ENCODE peak calls at places on chromosomes 7 and 10, in five cellular contexts. One of them, this sample, is unnamed. For H3K4me1, the result is how much of the 10 kb centered on the place peaks cover.

GRCh38 chr7:155291045-155291530 is 6.6 kb upstream of the INSIG1 start:
- DNase-seq in A549: peak
- DNase-seq in uterus: no peak
- DNase-seq in endodermal cell: no peak
- DNase-seq in testis: no peak
- DNase-seq in this sample: peak

GRCh38 chr10:77970869-77971803 is 44.6 kb upstream of the DLG5 start:
- DNase-seq in A549: peak
- DNase-seq in endodermal cell: no peak
- DNase-seq in testis: peak
- DNase-seq in uterus: peak
- DNase-seq in this sample: peak

GRCh38 chr10:86941991-86942421 is 15.4 kb downstream of the MMRN2 start:
- DNase-seq in endodermal cell: no peak
- DNase-seq in uterus: no peak
- DNase-seq in testis: no peak
- DNase-seq in A549: no peak
- DNase-seq in this sample: no peak

GRCh38 chr10:127943336-127943910 is 36.5 kb downstream of the PTPRE start:
- DNase-seq in uterus: no peak
- DNase-seq in A549: no peak
- DNase-seq in testis: no peak
- DNase-seq in endodermal cell: no peak
- DNase-seq in this sample: no peak

GRCh38 chr10:24357344-24358021 is 148.5 kb downstream of the KIAA1217 start:
- DNase-seq in uterus: no peak
- DNase-seq in testis: no peak
- DNase-seq in A549: no peak
- DNase-seq in endodermal cell: no peak
- DNase-seq in this sample: no peak

GRCh38 chr7:94391716-94392390 is 2.8 kb upstream of the COL1A2 start:
- DNase-seq in testis: peak
- DNase-seq in uterus: peak
- DNase-seq in endodermal cell: peak
- DNase-seq in A549: no peak
- DNase-seq in this sample: peak

GRCh38 chr7:130831817-130832481 is 97.9 kb upstream of the KLF14 start:
- DNase-seq in endodermal cell: no peak
- DNase-seq in uterus: no peak
- DNase-seq in A549: peak
- DNase-seq in testis: no peak
- DNase-seq in this sample: peak

GRCh38 chr7:665251-665650 is 61.2 kb upstream of the DNAAF5 start:
- DNase-seq in testis: peak
- DNase-seq in A549: no peak
- DNase-seq in uterus: peak
- DNase-seq in endodermal cell: peak
- DNase-seq in this sample: peak

GRCh38 chr10:58781873-58782488 is 269.3 kb downstream of the BICC1 start:
- DNase-seq in A549: peak
- DNase-seq in endodermal cell: no peak
- DNase-seq in uterus: no peak
- DNase-seq in testis: no peak
- DNase-seq in this sample: peak

GRCh38 chr10:65793738-65794425 is 1132.0 kb upstream of the LRRTM3 start:
- DNase-seq in testis: no peak
- DNase-seq in uterus: no peak
- DNase-seq in endodermal cell: no peak
- DNase-seq in A549: peak
- DNase-seq in this sample: no peak

GRCh38 chr10:96556003-96556402 is 30.8 kb downstream of the TM9SF3 start:
- DNase-seq in testis: no peak
- DNase-seq in uterus: no peak
- DNase-seq in endodermal cell: peak
- DNase-seq in A549: no peak
- DNase-seq in this sample: peak

GRCh38 chr10:32308027-32308603 is 38.8 kb downstream of the EPC1 start:
- DNase-seq in endodermal cell: no peak
- DNase-seq in A549: no peak
- DNase-seq in uterus: no peak
- DNase-seq in testis: no peak
- DNase-seq in this sample: no peak

DNA sequence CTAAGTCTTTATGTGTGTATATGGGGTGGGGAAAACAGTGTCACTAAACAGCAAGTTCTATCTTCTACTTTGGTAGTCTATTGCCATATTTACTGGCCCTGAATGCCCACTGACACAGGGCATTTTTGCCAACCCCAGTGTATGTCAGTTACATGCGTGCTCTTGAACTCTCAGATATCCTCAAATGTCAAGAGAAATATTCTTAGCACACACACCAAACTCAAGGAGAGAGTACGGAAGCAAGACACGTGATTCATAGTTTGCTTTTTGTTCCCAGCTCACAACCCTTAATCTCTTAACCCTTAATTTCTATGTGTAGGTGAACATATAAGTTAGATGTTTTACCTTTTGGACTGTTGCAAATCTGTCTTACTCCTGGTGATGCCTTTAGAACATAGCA is 39.3 kb downstream of the EPC1 start:
- DNase-seq in endodermal cell: no peak
- DNase-seq in A549: no peak
- DNase-seq in uterus: no peak
- DNase-seq in testis: no peak
- DNase-seq in this sample: no peak
- H3K4me1 ChIP-seq in endodermal cell: under half
- H3K4me1 ChIP-seq in A549: under half
- H3K4me1 ChIP-seq in uterus: under half
- H3K4me1 ChIP-seq in testis: under half
- H3K4me1 ChIP-seq in this sample: under half

DNA sequence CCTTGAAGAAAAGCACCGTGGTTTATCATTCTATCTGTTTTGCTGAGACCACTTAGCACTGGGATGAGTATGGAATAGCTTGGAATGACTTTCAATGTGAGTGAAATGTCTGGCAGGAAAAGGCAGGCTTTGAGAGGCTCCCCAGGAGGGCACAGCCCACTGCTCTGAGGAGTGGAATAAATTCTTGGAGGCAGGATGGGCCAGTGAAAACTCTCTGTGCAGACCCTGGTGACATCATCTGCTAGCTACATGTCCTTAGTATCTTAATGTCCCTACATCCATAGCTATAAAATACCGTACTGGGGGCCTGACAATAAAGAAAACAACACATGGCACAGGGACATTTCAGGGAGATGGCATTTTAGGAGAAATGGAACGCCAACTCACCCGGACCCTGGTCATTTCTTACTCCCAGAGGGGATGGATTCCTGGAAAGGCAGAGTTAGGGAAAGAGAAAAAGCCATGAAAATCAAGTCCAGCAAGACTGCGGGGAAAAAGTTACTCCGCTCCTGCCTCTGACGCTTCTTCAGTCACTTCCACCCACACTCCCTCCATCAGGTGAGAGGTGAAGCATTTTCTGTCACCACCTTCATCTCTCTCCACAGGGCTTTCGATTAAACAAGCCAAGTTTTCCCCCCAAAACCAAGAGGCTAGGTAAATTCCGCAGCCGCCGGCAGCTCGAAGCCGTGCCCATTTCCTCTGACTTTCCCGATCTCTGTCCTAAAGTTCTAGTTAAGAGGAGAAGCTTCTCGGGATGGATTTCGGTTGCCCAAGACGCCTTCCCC is 974 bp downstream of the ZNF239 start:
- DNase-seq in uterus: no peak
- DNase-seq in endodermal cell: peak
- DNase-seq in testis: no peak
- DNase-seq in A549: no peak
- DNase-seq in this sample: no peak
- H3K4me1 ChIP-seq in uterus: under half
- H3K4me1 ChIP-seq in endodermal cell: under half
- H3K4me1 ChIP-seq in testis: under half
- H3K4me1 ChIP-seq in A549: under half
- H3K4me1 ChIP-seq in this sample: under half

DNA sequence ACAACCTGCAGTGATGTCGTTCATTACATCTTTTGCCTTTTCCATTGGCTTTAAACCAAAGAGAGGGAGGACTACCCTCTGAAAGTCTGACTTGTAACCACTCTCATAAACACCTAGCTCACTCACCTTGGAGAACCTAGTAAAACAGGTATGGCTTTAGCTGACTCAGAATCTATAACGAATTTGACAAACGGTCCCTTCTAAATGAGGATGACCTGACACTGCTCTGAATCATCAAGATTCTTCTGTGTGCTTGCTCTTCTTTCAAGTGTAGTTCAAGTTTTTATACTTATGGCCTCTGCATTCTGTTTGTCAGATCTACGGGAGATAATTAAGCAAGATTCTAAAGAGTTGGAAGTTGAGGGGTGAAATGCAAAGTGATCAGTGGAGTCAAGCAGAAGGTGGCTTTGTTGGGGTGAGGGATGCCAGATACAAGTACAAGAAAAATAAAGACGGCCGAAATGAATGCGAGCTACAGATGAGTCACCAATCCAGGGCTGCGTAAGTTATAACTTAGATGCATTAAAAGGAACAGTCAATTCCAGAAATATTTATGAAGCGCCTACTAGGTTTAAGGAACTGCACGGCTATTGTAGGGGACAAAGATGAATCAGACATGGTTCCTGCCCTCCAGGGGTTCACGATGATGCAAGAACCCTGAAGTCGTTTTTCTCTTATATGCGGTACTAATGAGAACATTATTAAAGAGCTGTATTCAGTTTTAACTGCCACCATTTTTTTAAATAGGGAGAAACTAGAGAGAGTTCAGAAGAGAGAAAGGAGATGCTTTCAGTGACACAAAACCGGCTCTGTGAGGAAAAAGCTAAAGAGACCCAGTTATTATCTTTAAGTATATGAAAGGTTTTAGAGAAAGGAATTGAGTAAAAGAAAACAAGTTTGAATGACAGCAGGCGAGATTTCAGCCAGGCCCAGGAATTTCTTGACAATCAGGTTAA is 6.5 kb downstream of the HIPK2 start:
- DNase-seq in testis: no peak
- DNase-seq in uterus: no peak
- DNase-seq in endodermal cell: peak
- DNase-seq in A549: peak
- DNase-seq in this sample: no peak
- H3K4me1 ChIP-seq in testis: under half
- H3K4me1 ChIP-seq in uterus: under half
- H3K4me1 ChIP-seq in endodermal cell: under half
- H3K4me1 ChIP-seq in A549: half or more
- H3K4me1 ChIP-seq in this sample: half or more

DNA sequence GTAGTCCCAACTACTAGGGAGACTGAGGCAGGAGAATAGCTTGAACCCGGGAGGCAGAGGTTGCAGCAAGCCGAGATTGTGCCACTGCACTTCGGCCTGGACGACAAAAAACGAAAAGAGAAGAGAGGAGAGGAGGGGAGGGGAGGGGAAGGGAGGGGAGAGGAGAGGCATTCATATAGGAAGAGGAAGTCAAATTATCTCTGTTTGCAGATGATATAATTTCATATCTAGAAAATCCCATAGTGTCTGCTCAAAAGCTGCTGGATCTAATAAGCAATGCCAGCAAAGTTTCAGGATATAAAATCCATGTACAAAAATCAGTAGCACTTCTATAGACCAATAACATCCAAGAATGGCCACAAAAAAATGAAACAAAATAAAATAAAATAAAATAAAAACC is 120.3 kb downstream of the LMBR1 start:
- DNase-seq in testis: no peak
- DNase-seq in uterus: no peak
- DNase-seq in A549: no peak
- DNase-seq in endodermal cell: no peak
- DNase-seq in this sample: no peak
- H3K4me1 ChIP-seq in testis: under half
- H3K4me1 ChIP-seq in uterus: under half
- H3K4me1 ChIP-seq in A549: under half
- H3K4me1 ChIP-seq in endodermal cell: under half
- H3K4me1 ChIP-seq in this sample: under half

GRCh38 chr10:22701132-22701851 is 13.1 kb downstream of the PIP4K2A start:
- DNase-seq in testis: no peak
- DNase-seq in endodermal cell: no peak
- DNase-seq in uterus: no peak
- DNase-seq in A549: no peak
- DNase-seq in this sample: no peak

GRCh38 chr10:22708772-22709171 is 5.6 kb downstream of the PIP4K2A start:
- DNase-seq in A549: no peak
- DNase-seq in uterus: no peak
- DNase-seq in endodermal cell: no peak
- DNase-seq in testis: no peak
- DNase-seq in this sample: no peak

GRCh38 chr10:22702348-22702747 is 12.0 kb downstream of the PIP4K2A start:
- DNase-seq in uterus: no peak
- DNase-seq in testis: no peak
- DNase-seq in endodermal cell: no peak
- DNase-seq in A549: no peak
- DNase-seq in this sample: no peak

GRCh38 chr10:22704348-22705341 is 9.7 kb downstream of the PIP4K2A start:
- DNase-seq in testis: no peak
- DNase-seq in uterus: no peak
- DNase-seq in endodermal cell: no peak
- DNase-seq in A549: no peak
- DNase-seq in this sample: no peak

GRCh38 chr10:22705534-22705933 is 8.8 kb downstream of the PIP4K2A start:
- DNase-seq in endodermal cell: no peak
- DNase-seq in testis: no peak
- DNase-seq in uterus: no peak
- DNase-seq in A549: no peak
- DNase-seq in this sample: no peak
- H3K4me1 ChIP-seq in endodermal cell: under half
- H3K4me1 ChIP-seq in testis: under half
- H3K4me1 ChIP-seq in uterus: under half
- H3K4me1 ChIP-seq in A549: under half
- H3K4me1 ChIP-seq in this sample: under half

DNA sequence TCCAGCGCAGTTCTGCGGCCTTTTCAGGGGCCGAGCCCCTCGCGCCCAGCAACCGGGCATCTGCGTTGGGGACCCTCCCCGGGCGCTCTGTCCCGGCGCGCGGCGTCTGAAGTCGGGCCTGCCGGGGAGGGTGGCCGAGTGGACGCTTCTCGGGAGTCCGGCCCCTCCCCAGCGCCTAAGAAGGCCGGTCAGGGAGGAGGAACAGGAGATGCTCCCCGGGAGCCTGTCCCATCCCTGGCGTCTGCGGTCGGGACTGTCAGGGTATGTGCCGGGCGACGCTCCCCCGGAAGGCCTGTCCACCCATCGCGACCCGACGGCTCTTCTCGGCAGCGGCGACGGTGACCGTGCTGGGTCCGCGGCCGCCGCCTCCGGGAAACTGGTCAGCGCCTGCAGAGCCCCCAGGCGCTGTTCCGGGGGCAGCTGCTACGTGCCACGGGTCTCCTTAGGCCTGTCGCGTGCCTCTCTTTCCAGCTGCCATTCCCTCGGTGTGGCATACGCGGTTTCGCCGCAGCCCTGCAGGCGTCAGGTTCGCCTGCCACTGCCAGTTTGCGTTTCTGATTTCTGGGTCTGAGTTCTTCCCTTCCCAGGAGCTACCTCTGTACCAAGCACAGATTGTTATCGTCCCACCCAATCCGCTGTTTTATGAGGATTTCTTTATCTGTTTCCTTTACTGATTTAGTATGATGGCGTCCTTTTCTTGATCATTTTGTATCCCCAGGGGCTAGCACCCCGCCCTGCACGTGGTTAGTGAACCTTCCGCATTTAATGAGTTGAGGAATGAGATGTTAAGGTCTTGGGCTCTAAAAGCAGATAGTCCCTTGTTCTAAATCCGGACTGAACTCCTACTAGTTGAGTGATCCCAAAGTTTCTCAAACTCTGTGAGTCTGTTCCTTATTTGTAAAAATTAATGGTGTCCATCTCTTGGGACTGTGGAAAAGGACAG is 782 bp downstream of the IFIT5 start:
- DNase-seq in endodermal cell: peak
- DNase-seq in testis: peak
- DNase-seq in A549: peak
- DNase-seq in uterus: peak
- DNase-seq in this sample: peak
- H3K4me1 ChIP-seq in endodermal cell: under half
- H3K4me1 ChIP-seq in testis: under half
- H3K4me1 ChIP-seq in A549: under half
- H3K4me1 ChIP-seq in uterus: under half
- H3K4me1 ChIP-seq in this sample: under half